ENCODE peak calls at places on chromosome 4, in seven cellular contexts. Q, D, M, A, K, B and U are unnamed samples.

GRCh38 chr4:145044341-145044740 is 53.7 kb downstream of the ANAPC10 start:
- DNase-seq in Q (no peak), D (no peak), M (no peak), A (no peak), K (no peak), B (peak), U (no peak)

GRCh38 chr4:176894498-176894897 is 101.8 kb upstream of the VEGFC start:
- DNase-seq in Q (no peak), D (no peak), M (no peak), A (no peak), K (no peak), B (no peak), U (no peak)

GRCh38 chr4:47837582-47838294 is at the start of gene CORIN:
- DNase-seq in Q (peak), D (peak), M (no peak), A (no peak), K (peak), B (peak), U (no peak)

GRCh38 chr4:17468638-17469221 is 43.2 kb downstream of the QDPR start:
- DNase-seq in Q (peak), D (peak), M (peak), A (peak), K (peak), B (peak), U (peak)

GRCh38 chr4:72387959-72388358 is 181.1 kb downstream of the ADAMTS3 start:
- DNase-seq in Q (no peak), D (no peak), M (no peak), A (no peak), K (no peak), B (no peak), U (no peak)

GRCh38 chr4:48970471-48970921 is 15.6 kb upstream of the CWH43 start:
- DNase-seq in Q (peak), D (no peak), M (no peak), A (peak), K (no peak), B (peak), U (no peak)

GRCh38 chr4:116361782-116362181 is 723.6 kb downstream of the TRAM1L1 start:
- DNase-seq in Q (no peak), D (no peak), M (no peak), A (no peak), K (no peak), B (peak), U (no peak)

GRCh38 chr4:67106846-67107467 is 438.3 kb downstream of the CENPC start:
- DNase-seq in Q (no peak), D (peak), M (no peak), A (no peak), K (no peak), B (no peak), U (no peak)

GRCh38 chr4:20645231-20645630 is 55.0 kb upstream of the PACRGL start:
- DNase-seq in Q (peak), D (no peak), M (no peak), A (no peak), K (no peak), B (no peak), U (no peak)

GRCh38 chr4:26861434-26862186 is 969 bp downstream of the STIM2 start:
- DNase-seq in Q (peak), D (peak), M (peak), A (no peak), K (peak), B (peak), U (peak)

GRCh38 chr4:95093936-95094929 is 336.5 kb downstream of the BMPR1B start:
- DNase-seq in Q (peak), D (no peak), M (no peak), A (no peak), K (no peak), B (no peak), U (peak)

GRCh38 chr4:5472166-5472565 is 236.2 kb downstream of the EVC2 start:
- DNase-seq in Q (no peak), D (no peak), M (no peak), A (no peak), K (no peak), B (no peak), U (no peak)

GRCh38 chr4:87150498-87151261 is 69.7 kb downstream of the KLHL8 start:
- DNase-seq in Q (peak), D (peak), M (peak), A (peak), K (peak), B (peak), U (peak)

GRCh38 chr4:56976283-56976877 is 1.0 kb downstream of the NOA1 start:
- DNase-seq in Q (no peak), D (no peak), M (peak), A (no peak), K (peak), B (peak), U (peak)

GRCh38 chr4:2290488-2290887 is 28.6 kb upstream of the MXD4 start:
- DNase-seq in Q (no peak), D (no peak), M (no peak), A (no peak), K (no peak), B (no peak), U (no peak)

GRCh38 chr4:135508006-135508714 is 1306.6 kb upstream of the PABPC4L start:
- DNase-seq in Q (peak), D (no peak), M (no peak), A (peak), K (no peak), B (peak), U (peak)

GRCh38 chr4:8761824-8762205 is 109.8 kb downstream of the HMX1 start:
- DNase-seq in Q (no peak), D (no peak), M (no peak), A (no peak), K (no peak), B (no peak), U (no peak)

GRCh38 chr4:155403886-155404285 is 27.1 kb upstream of the MAP9 start:
- DNase-seq in Q (peak), D (peak), M (no peak), A (peak), K (peak), B (peak), U (peak)

GRCh38 chr4:83855044-83855443 is 319.1 kb downstream of the GPAT3 start:
- DNase-seq in Q (peak), D (no peak), M (no peak), A (peak), K (no peak), B (peak), U (no peak)

GRCh38 chr4:20618729-20619128 is 81.5 kb upstream of the PACRGL start:
- DNase-seq in Q (no peak), D (peak), M (no peak), A (no peak), K (peak), B (no peak), U (no peak)

GRCh38 chr4:141275834-141276233 is 55.1 kb downstream of the ZNF330 start:
- DNase-seq in Q (peak), D (no peak), M (no peak), A (no peak), K (no peak), B (peak), U (no peak)

GRCh38 chr4:176186721-176187395 is 8.5 kb downstream of the SPATA4 start:
- DNase-seq in Q (no peak), D (no peak), M (no peak), A (no peak), K (no peak), B (no peak), U (no peak)

GRCh38 chr4:143178923-143179322 is 5.8 kb upstream of the USP38 start:
- DNase-seq in Q (peak), D (no peak), M (no peak), A (no peak), K (peak), B (no peak), U (no peak)

GRCh38 chr4:184824081-184824775 is 1.5 kb downstream of the ACSL1 start:
- DNase-seq in Q (peak), D (no peak), M (peak), A (no peak), K (no peak), B (peak), U (no peak)

GRCh38 chr4:38424171-38424871 is 239.7 kb upstream of the KLF3 start:
- DNase-seq in Q (no peak), D (peak), M (no peak), A (no peak), K (peak), B (no peak), U (no peak)

GRCh38 chr4:85489273-85489672 is 14.3 kb downstream of the ARHGAP24 start:
- DNase-seq in Q (peak), D (peak), M (no peak), A (no peak), K (peak), B (peak), U (no peak)

GRCh38 chr4:76984788-76985211 is 35.2 kb downstream of the SEPTIN11 start:
- DNase-seq in Q (peak), D (peak), M (no peak), A (no peak), K (no peak), B (peak), U (peak)
- TF ChIP-seq EZH2phosphoT487 in Q (no peak), D (no peak), M (no peak), A (no peak), K (no peak), B (peak), U (no peak)

DNA sequence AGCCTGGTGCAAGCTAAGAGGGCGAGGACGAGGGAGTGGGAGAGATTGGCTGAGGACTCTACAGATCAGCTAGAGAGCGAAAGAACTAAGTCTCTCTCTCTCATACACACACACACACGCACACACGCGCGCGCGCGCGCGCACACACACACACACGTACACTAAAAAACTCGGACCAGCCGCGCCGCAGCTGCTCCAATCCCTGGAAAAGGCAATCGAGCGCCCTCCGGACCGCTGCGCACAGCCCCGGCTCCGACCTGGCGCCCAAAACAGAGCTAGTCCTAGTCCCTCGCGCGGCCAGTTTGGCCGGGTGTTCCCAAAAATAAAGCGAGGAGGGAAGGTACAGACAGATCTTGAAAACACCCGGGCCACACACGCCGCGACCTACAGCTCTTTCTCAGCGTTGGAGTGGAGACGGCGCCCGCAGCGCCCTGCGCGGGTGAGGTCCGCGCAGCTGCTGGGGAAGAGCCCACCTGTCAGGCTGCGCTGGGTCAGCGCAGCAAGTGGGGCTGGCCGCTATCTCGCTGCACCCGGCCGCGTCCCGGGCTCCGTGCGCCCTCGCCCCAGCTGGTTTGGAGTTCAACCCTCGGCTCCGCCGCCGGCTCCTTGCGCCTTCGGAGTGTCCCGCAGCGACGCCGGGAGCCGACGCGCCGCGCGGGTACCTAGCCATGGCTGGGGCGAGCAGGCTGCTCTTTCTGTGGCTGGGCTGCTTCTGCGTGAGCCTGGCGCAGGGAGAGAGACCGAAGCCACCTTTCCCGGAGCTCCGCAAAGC is at the start of gene BMP3:
- DNase-seq in Q (peak), D (peak), M (peak), A (no peak), K (peak), B (peak), U (no peak)
- H2AFZ ChIP-seq in Q (peak), D (peak), M (no peak), A (no peak), K (peak), B (peak), U (no peak)

GRCh38 chr4:151799417-151800030 is 38.7 kb upstream of the GATB start:
- DNase-seq in Q (no peak), D (no peak), M (no peak), A (no peak), K (no peak), B (no peak), U (no peak)
- H3K27ac ChIP-seq in Q (no peak), D (no peak), M (no peak), A (no peak), K (no peak), B (no peak), U (peak)

DNA sequence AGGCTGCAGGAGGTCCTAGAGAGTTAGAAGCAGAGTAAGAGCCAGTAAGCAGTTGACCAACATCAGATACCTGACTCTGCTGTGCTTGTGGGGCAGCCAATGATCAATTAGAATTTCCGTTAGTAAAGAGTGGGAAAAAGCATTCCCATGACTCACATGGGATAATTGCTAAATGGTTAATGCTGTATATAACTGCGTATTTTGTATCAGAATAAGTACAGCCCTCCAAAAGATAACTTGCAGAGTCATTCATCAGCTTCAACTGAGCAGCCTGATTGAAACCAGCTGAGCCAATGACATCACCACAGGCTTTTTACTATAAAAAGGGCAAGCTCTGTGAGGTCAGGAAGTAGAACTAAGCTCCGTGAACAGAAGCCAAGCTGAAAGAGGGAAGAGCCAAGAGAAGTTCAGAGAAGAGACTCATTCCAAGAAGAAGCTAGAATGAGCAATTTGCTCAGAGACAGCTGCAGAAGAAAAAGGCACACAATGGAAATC is 67.9 kb downstream of the PPP3CA start:
- DNase-seq in Q (no peak), D (no peak), M (peak), A (no peak), K (no peak), B (peak), U (peak)
- TF ChIP-seq EZH2phosphoT487 in Q (no peak), D (no peak), M (no peak), A (no peak), K (no peak), B (no peak), U (no peak)

GRCh38 chr4:133129237-133129636 is 19.9 kb upstream of the PCDH10 start:
- DNase-seq in Q (no peak), D (no peak), M (no peak), A (no peak), K (no peak), B (no peak), U (no peak)

GRCh38 chr4:133124746-133125145 is 24.3 kb upstream of the PCDH10 start:
- DNase-seq in Q (no peak), D (no peak), M (no peak), A (no peak), K (no peak), B (no peak), U (no peak)

GRCh38 chr4:133131829-133132485 is 17.1 kb upstream of the PCDH10 start:
- DNase-seq in Q (no peak), D (no peak), M (no peak), A (no peak), K (peak), B (no peak), U (no peak)

GRCh38 chr4:133130171-133130570 is 18.9 kb upstream of the PCDH10 start:
- DNase-seq in Q (no peak), D (no peak), M (no peak), A (no peak), K (peak), B (no peak), U (no peak)
- H2AFZ ChIP-seq in Q (no peak), D (no peak), M (no peak), A (no peak), K (no peak), B (no peak), U (no peak)